ENCODE peak calls at places on chromosomes 12 and 14, in four cellular contexts. Z, L, H and O are unnamed samples.

GRCh38 chr14:67170706-67171105 is 18.5 kb upstream of the GARIN2 start:
- DNase-seq in H (no peak), Z (no peak), L (no peak), O (no peak)

GRCh38 chr12:6201199-6201608 is 1.0 kb downstream of the CD9 start:
- DNase-seq in H (no peak), Z (peak; percentile 67), L (no peak), O (no peak)

GRCh38 chr12:6180300-6181051 is 19.7 kb upstream of the CD9 start:
- DNase-seq in L (no peak), H (peak; percentile 15), Z (peak; percentile 43), O (no peak)

GRCh38 chr14:72492196-72492595 is 401.7 kb downstream of the DPF3 start:
- DNase-seq in H (no peak), L (no peak), Z (no peak), O (no peak)

GRCh38 chr12:84785281-84785680 is 127.3 kb downstream of the SLC6A15 start:
- DNase-seq in H (no peak), L (no peak), Z (no peak), O (no peak)

GRCh38 chr14:88838015-88838414 is 13.6 kb downstream of the TTC8 start:
- DNase-seq in L (no peak), H (no peak), Z (no peak), O (no peak)

GRCh38 chr12:89494411-89495231 is 30.0 kb downstream of the GALNT4 start:
- DNase-seq in L (no peak), Z (no peak), H (no peak), O (no peak)

GRCh38 chr12:27523305-27523641 is 733 bp upstream of the PPFIBP1 start:
- DNase-seq in L (no peak), H (no peak), Z (no peak), O (no peak)

GRCh38 chr12:47767197-47767724 is 5.8 kb upstream of the SLC48A1 start:
- DNase-seq in L (no peak), Z (peak; percentile 69), H (peak; percentile 52), O (peak; percentile 76)

DNA sequence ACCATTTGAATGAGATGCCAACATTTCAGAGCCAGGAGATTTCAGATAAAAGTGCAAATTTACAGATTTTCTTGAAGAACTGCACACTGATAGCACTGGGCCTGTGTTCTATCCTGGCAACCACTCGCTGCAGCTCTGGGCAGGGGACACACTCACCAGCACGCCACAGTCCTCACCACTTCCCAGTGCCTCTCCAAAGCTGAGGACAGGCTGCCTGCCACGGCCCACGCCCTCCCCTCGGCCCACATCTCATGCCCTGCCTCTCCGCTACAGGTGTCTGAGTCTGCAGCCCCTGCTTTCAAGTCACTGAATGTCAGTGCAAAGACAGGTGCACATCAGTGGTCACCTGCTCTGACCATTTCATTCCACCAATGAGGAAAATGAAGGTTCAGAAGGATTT is 12.7 kb downstream of the CAMKK2 start:
- DNase-seq in L (no peak), Z (no peak), H (no peak), O (no peak)
- TF ChIP-seq MAX in L (no peak), Z (no peak), H (no peak), O (no peak)

DNA sequence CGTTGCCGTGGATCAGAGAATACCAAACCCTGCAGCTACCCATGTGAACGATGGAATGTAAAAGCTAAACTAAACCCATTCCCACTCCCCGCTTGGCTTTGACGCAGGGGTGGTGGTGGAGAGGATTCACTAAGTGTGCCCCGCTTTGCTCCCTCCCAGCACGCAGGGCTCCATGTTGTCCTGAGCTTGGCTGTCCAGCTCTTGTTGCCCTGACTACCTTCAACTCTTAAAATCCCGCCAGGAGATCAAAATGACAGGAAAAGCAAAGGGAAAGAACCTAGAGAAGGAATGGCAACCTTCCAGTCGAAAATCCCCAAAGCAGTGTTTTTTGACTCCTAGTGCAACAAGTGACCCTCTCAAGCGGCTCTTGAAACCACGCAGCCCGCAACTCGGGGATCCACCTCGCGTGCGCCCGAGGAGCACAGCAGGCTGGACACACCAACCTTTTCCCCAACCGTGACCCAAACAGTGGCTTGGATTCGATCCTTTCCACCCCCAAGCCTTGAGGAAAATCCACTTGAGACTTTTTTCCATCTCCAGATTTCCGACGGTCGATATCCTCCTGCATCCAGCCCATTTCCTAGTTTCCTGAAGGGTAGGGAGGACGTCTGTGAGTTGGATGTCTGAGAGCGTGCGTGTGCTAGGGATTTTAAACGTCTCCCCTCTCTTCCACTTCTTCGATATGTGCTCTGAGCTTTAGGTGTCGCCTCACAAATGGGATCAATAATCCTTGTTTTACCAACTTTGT is 1.4 kb downstream of the SYT10 start:
- DNase-seq in H (no peak), Z (no peak), L (no peak), O (peak; percentile 18)
- TF ChIP-seq MAX in H (no peak), Z (no peak), L (no peak), O (no peak)

GRCh38 chr14:94427016-94427613 is 25.5 kb downstream of the SERPINA11 start:
- DNase-seq in L (no peak), H (no peak), Z (no peak), O (no peak)

GRCh38 chr14:94424371-94424770 is 28.2 kb downstream of the SERPINA11 start:
- DNase-seq in H (no peak), Z (no peak), L (no peak), O (no peak)

GRCh38 chr14:94421316-94421715 is 31.3 kb downstream of the SERPINA11 start:
- DNase-seq in L (no peak), H (no peak), Z (no peak), O (no peak)

GRCh38 chr14:94423465-94424056 is 29.0 kb downstream of the SERPINA11 start:
- DNase-seq in H (peak; percentile 75), L (peak; percentile 24), Z (peak; percentile 75), O (peak; percentile 90)

DNA sequence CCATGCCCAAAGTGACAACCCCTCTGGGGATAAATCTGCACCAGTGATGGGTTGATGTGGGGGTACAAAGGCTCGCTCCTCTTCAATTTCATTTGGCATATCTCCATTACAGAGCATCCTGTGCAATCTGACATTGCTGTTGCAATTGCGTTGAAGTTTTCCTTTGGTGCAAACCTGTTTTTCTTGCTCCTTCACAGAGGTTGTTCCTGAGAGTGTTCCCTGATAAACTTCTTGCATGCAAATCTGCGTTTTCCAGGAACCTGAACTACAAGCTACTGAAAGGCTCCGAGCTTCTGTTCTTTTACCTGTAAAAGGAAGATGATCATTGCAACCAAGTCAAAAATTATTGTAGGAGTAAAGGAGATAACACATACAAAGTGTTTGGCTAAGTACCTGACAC is 26.1 kb downstream of the SERPINA11 start:
- DNase-seq in H (no peak), L (no peak), Z (no peak), O (no peak)
- TF ChIP-seq MAX in H (no peak), L (no peak), Z (no peak), O (no peak)

GRCh38 chr14:33776871-33777270 is 174.0 kb downstream of the EGLN3 start:
- DNase-seq in L (no peak), H (no peak), Z (no peak), O (no peak)
- TF ChIP-seq MAX in L (no peak), H (no peak), Z (no peak), O (no peak)

DNA sequence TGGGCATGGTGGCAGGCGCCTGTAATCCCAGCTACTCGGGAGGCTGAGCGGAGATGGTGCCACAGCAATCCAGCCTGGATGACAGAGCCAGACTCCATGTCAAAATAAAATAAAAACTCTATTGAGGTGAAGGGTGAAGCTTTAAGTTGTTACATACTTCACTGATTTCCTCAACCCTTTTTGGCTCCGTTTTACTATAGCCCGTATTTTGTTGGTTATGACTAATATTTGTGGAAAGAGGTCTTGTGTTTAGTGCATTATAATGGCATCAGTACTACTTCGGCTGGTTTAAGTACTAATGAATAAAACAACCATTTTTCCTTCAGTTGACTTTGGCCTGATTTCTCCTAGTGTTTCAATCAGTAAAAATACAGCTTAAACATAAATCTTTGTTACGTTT is 27.0 kb upstream of the SLC2A14 start:
- DNase-seq in Z (no peak), H (no peak), L (no peak), O (no peak)
- TF ChIP-seq MAX in Z (no peak), H (no peak), L (no peak), O (no peak)